ENCODE peak calls at places on chromosomes 7 and 10, in five cellular contexts. O is GM04504, W is AML-193, A is GDM1, M is heart right ventricle. B is an unnamed sample.

GRCh38 chr7:55787796-55788195 is 74.8 kb downstream of the SEPTIN14 start:
- DNase-seq in O (no peak), W (no peak), A (no peak), M (no peak), B (no peak)

GRCh38 chr10:74862625-74863024 is 36.2 kb downstream of the KAT6B start:
- DNase-seq in O (no peak), W (no peak), A (no peak), M (no peak), B (no peak)

GRCh38 chr7:158357898-158358821 is 229.5 kb downstream of the PTPRN2 start:
- DNase-seq in O (no peak), W (no peak), A (no peak), M (no peak), B (no peak)

GRCh38 chr7:80240265-80241025 is 105.8 kb downstream of the GNAI1 start:
- DNase-seq in O (no peak), W (no peak), A (no peak), M (no peak), B (no peak)

GRCh38 chr10:120186506-120186905 is 270.5 kb upstream of the PLPP4 start:
- DNase-seq in O (no peak), W (no peak), A (no peak), M (no peak), B (no peak)

GRCh38 chr10:17751781-17752445 is at the start of gene TMEM236:
- DNase-seq in O (no peak), W (no peak), A (no peak), M (no peak), B (no peak)

GRCh38 chr10:127872011-127872741 is 20.6 kb downstream of the CLRN3 start:
- DNase-seq in O (no peak), W (no peak), A (no peak), M (peak), B (no peak)

GRCh38 chr10:33571616-33572015 is 237.1 kb upstream of the NRP1 start:
- DNase-seq in O (no peak), W (no peak), A (no peak), M (no peak), B (no peak)

GRCh38 chr7:103993551-103993950 is 4.1 kb upstream of the RELN start:
- DNase-seq in O (no peak), W (no peak), A (no peak), M (no peak), B (no peak)

GRCh38 chr10:7560519-7560918 is 106.2 kb downstream of the ITIH5 start:
- DNase-seq in O (no peak), W (no peak), A (no peak), M (no peak), B (no peak)

GRCh38 chr7:78326870-78327269 is 528.3 kb downstream of the PHTF2 start:
- DNase-seq in O (no peak), W (no peak), A (no peak), M (peak), B (no peak)

GRCh38 chr7:105429746-105430612 is 41.3 kb upstream of the SRPK2 start:
- DNase-seq in O (peak), W (peak), A (peak), M (no peak), B (no peak)

GRCh38 chr7:149459540-149460433 is 1.1 kb downstream of the ZNF777 start:
- DNase-seq in O (no peak), W (no peak), A (no peak), M (no peak), B (no peak)

GRCh38 chr7:15750741-15751140 is 64.3 kb upstream of the MEOX2 start:
- DNase-seq in O (peak), W (no peak), A (no peak), M (no peak), B (no peak)

GRCh38 chr7:83976302-83976701 is 218.3 kb downstream of the SEMA3A start:
- DNase-seq in O (no peak), W (peak), A (no peak), M (no peak), B (no peak)

GRCh38 chr10:47291682-47292081 is 8.3 kb upstream of the GDF10 start:
- DNase-seq in O (no peak), W (no peak), A (no peak), M (no peak), B (no peak)

GRCh38 chr7:121961491-121961890 is 88.5 kb downstream of the PTPRZ1 start:
- DNase-seq in O (peak), W (no peak), A (no peak), M (no peak), B (no peak)

B was measured in NCI-H1436 treated with DMSO at 0.1 percent for 48 hours.